ENCODE peak calls at places on chromosome 2, in four cellular contexts. Y is left cardiac atrium; I is stimulated activated CD4-positive, alpha-beta T cell treated with anti-CD3 and anti-CD28 coated beads, Interleukin-2, amount 100 ng/mL, for 24 hours; S is GM12891. J is an unnamed sample.

GRCh38 chr2:117523267-117523666 is 291.2 kb upstream of the DDX18 start:
- DNase-seq in Y (peak), S (no peak), I (no peak), J (no peak)

GRCh38 chr2:202758638-202759037 is 112.9 kb downstream of the ICA1L start:
- DNase-seq in S (no peak), Y (no peak), I (no peak), J (no peak)

GRCh38 chr2:169528271-169528701 is 18.8 kb downstream of the KLHL41 start:
- DNase-seq in Y (peak), I (peak), S (peak), J (no peak)

GRCh38 chr2:162126145-162126926 is 25.7 kb downstream of the GCG start:
- DNase-seq in I (no peak), S (peak), Y (no peak), J (no peak)

GRCh38 chr2:215870986-215871385 is 142.4 kb downstream of the MREG start:
- DNase-seq in S (no peak), I (no peak), Y (no peak), J (no peak)

GRCh38 chr2:180495606-180496005 is 484.8 kb upstream of the UBE2E3 start:
- DNase-seq in I (no peak), S (no peak), Y (no peak), J (no peak)

GRCh38 chr2:121510857-121511256 is 19.8 kb upstream of the RNU4ATAC start:
- DNase-seq in Y (no peak), I (no peak), S (no peak), J (no peak)

GRCh38 chr2:76281176-76281841 is 570.6 kb upstream of the GCFC2 start:
- DNase-seq in Y (no peak), S (no peak), I (no peak), J (no peak)

GRCh38 chr2:101545940-101546339 is 71.0 kb upstream of the RFX8 start:
- DNase-seq in S (no peak), I (no peak), Y (no peak), J (no peak)

GRCh38 chr2:42336361-42336965 is 24.6 kb downstream of the COX7A2L start:
- DNase-seq in I (no peak), Y (no peak), S (no peak), J (no peak)

GRCh38 chr2:134919360-134920210 is 963 bp downstream of the CCNT2 start:
- DNase-seq in I (peak), S (no peak), Y (no peak), J (no peak)

GRCh38 chr2:202096736-202097135 is 23.7 kb downstream of the KIAA2012 start:
- DNase-seq in I (no peak), Y (no peak), S (no peak), J (no peak)

GRCh38 chr2:119049968-119050657 is 108.1 kb downstream of the MARCO start:
- DNase-seq in I (no peak), S (no peak), Y (no peak), J (no peak)

GRCh38 chr2:127102464-127103242 is 4.3 kb downstream of the BIN1 start:
- DNase-seq in Y (no peak), I (no peak), S (no peak), J (no peak)